ENCODE peak calls at places on chromosomes 11 and 22, in five cellular contexts. H is GM12865; T is CD8-positive, alpha-beta T cell; Z is endothelial cell; U is mesothelial cell of epicardium. Y is an unnamed sample.

GRCh38 chr11:61963016-61963281 is 4.5 kb downstream of the FTH1 start:
- DNase-seq in Z (no peak), U (no peak), H (no peak), T (no peak), Y (no peak)

GRCh38 chr22:40890881-40891280 is 29.0 kb upstream of the DNAJB7 start:
- DNase-seq in U (no peak), H (no peak), Z (no peak), T (no peak), Y (no peak)

GRCh38 chr22:23509571-23510302 is 70.4 kb downstream of the IGLL1 start:
- DNase-seq in H (no peak), U (no peak), T (no peak), Z (no peak), Y (no peak)

GRCh38 chr22:38628444-38628843 is 27.7 kb downstream of the FAM227A start:
- DNase-seq in T (no peak), Z (no peak), U (no peak), H (no peak), Y (no peak)

GRCh38 chr22:44846726-44847275 is 94.4 kb downstream of the ARHGAP8 start:
- DNase-seq in Z (no peak), U (no peak), H (no peak), T (no peak), Y (no peak)

GRCh38 chr22:47693606-47694005 is 931.2 kb downstream of the TBC1D22A start:
- DNase-seq in T (no peak), Z (no peak), H (no peak), U (no peak), Y (no peak)

GRCh38 chr11:8138526-8138925 is 30.3 kb downstream of the RIC3 start:
- DNase-seq in H (no peak), T (no peak), Z (no peak), U (no peak), Y (no peak)

GRCh38 chr11:75422248-75423231 is 10.5 kb downstream of the KLHL35 start:
- DNase-seq in U (no peak), T (no peak), H (no peak), Z (no peak), Y (no peak)

GRCh38 chr11:119816660-119817059 is 87.7 kb upstream of the NECTIN1 start:
- DNase-seq in U (no peak), H (peak), Z (no peak), T (no peak), Y (no peak)

GRCh38 chr22:27022256-27022655 is 364.9 kb downstream of the MIAT start:
- DNase-seq in H (no peak), T (no peak), Z (no peak), U (no peak), Y (no peak)

GRCh38 chr22:44394246-44395115 is 81.7 kb upstream of the SHISAL1 start:
- DNase-seq in U (peak), T (no peak), Z (no peak), H (no peak), Y (no peak)

GRCh38 chr11:120945042-120945441 is 78.9 kb upstream of the TBCEL start:
- DNase-seq in U (no peak), H (no peak), T (no peak), Z (no peak), Y (no peak)
- TF ChIP-seq CTCF in U (no peak), H (no peak), T (no peak), Z (no peak), Y (no peak)

GRCh38 chr11:72013765-72014711 is 15.3 kb downstream of the IL18BP start:
- DNase-seq in U (no peak), H (no peak), T (no peak), Z (no peak), Y (no peak)

GRCh38 chr11:72012091-72012630 is 13.5 kb downstream of the IL18BP start:
- DNase-seq in Z (no peak), U (no peak), H (no peak), T (no peak), Y (no peak)

GRCh38 chr11:72010529-72011233 is 12.0 kb downstream of the IL18BP start:
- DNase-seq in U (no peak), Z (no peak), T (no peak), H (no peak), Y (no peak)

GRCh38 chr11:72014761-72015320 is 16.1 kb downstream of the IL18BP start:
- DNase-seq in U (no peak), H (no peak), T (no peak), Z (no peak), Y (no peak)

DNA sequence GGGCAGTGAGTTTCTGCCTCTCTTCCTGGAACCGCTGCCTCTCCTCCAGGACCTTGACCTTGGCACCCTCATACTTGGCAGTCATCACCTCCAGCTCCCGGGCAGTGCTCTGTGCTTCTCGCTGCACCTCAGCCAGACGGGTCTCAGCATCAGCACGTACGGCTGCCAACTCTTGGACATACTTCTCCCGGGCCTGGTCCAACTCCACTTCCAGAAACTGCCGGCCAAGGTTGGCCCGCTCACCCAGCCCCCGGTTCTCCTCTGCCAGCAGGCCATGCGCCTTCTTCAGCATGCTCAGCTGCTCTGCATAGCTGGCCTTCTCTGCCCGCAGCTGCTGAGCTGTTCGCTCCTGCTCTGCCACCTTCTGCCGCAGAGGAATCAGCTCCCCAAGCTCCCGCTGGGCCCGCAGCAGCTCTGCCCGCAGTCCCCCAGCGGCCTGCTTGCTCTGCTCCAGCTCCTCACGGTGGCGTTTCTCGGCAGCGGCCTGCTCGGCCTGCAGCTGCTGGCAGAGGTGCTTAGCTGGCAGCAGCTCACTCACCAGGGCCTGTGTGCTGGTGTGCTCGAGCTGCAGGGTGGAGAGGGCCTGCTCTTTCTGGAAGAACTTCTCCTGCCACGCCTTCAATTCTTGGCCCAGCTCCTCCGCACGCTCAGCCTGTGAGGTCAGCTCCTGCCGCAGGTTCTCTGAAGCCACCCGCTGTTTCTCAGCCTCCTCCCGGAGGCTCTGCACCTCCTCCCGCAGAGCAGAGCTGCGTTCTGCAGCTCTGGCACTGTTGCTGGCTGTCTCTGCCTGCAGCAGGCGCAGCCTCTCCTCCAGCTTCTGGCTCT is 14.4 kb downstream of the IL18BP start:
- DNase-seq in U (no peak), Z (no peak), T (no peak), H (no peak), Y (no peak)
- TF ChIP-seq CTCF in U (no peak), Z (no peak), T (no peak), H (no peak), Y (no peak)

GRCh38 chr11:90542092-90542491 is 319.2 kb upstream of the CHORDC1 start:
- DNase-seq in H (no peak), U (no peak), Z (no peak), T (no peak), Y (no peak)
- TF ChIP-seq CTCF in H (no peak), U (no peak), Z (no peak), T (no peak), Y (no peak)

DNA sequence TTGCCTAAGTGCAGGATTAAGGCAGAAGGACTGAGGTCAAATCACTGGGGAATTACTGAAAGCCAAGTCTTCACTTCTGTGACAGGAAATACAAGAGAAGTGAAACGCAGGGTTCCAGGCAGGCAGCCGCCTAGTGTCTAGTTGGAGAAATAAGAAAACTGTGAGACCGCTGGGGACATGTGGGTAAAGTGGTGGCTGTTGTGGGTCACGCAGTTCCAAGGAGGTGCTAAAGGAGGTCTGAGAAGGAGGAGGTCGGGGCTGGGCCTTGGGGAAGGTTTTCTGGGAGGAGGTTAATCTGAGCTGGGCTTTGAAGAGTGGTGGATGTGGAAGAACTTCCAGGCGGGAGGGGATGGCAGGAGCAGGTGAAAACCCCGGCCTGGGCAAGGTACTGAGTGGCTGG is 11.2 kb downstream of the MCM5 start:
- DNase-seq in T (no peak), Z (no peak), H (peak), U (no peak), Y (peak)
- TF ChIP-seq CTCF in T (no peak), Z (no peak), H (peak), U (no peak), Y (no peak)

GRCh38 chr11:68643576-68643975 is 40.8 kb upstream of the GAL start:
- DNase-seq in H (no peak), Z (no peak), T (no peak), U (no peak), Y (no peak)
- TF ChIP-seq CTCF in H (no peak), Z (no peak), T (no peak), U (no peak), Y (no peak)

Y was measured in activated B cell treated with CpG ODN at 0.5 μM for 24 hours.